ENCODE peak calls at places on chromosome 12, in four cellular contexts. F is IMR-90, W is K562, B is GM12878. P is an unnamed sample.

GRCh38 chr12:100473716-100474150 is at the start of gene NR1H4:
- DNase-seq in F (peak; percentile 73), W (no peak), B (no peak), P (no peak)

GRCh38 chr12:1919284-1919683 is 832 bp upstream of the CACNA2D4 start:
- DNase-seq in F (no peak), W (peak; percentile 1), B (no peak), P (no peak)

GRCh38 chr12:125314051-125314882 is 249.0 kb downstream of the AACS start:
- DNase-seq in F (no peak), W (no peak), B (no peak), P (no peak)

GRCh38 chr12:52380271-52380694 is 5.2 kb downstream of the KRT84 start:
- DNase-seq in F (no peak), W (peak; percentile 18), B (no peak), P (peak; percentile 67)

GRCh38 chr12:3752096-3752709 is 706 bp downstream of the CRACR2A start:
- DNase-seq in F (no peak), W (peak; percentile 51), B (peak; percentile 45), P (peak; percentile 33)

GRCh38 chr12:131321988-131322387 is 368.3 kb downstream of the ADGRD1 start:
- DNase-seq in F (no peak), W (no peak), B (no peak), P (no peak)

GRCh38 chr12:95942106-95942531 is 295 bp downstream of the CCDC38 start:
- DNase-seq in F (no peak), W (no peak), B (no peak), P (no peak)

GRCh38 chr12:65663648-65664047 is 160.6 kb upstream of the HMGA2 start:
- DNase-seq in F (peak; percentile 64), W (no peak), B (no peak), P (no peak)

GRCh38 chr12:105920161-105920684 is 218.5 kb downstream of the NUAK1 start:
- DNase-seq in F (no peak), W (no peak), B (no peak), P (no peak)

DNA sequence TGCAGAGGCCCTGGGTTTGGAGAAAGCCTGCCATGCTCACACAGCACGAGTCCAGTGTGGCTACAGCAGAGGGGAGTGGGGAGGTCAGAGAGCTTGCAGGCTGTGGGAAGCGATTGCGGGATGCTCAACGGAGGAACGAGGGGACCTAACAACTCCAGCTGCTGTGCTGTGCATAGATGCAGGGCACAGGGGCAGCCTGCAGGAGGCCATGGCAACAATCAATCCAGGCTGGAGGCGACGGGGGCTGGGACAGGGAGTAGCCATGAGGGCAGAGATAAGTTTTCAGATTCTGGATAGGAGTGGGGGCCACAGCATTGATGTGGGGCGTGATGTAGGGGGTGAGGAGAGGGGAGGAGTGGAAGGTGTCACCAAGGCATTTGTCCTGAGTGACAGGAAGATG is 20.6 kb downstream of the FAIM2 start:
- DNase-seq in F (no peak), W (no peak), B (no peak), P (no peak)
- TF ChIP-seq CHD1 in F (no peak), W (no peak), B (no peak), P (no peak)

GRCh38 chr12:132423251-132424117 is 66.5 kb upstream of the FBRSL1 start:
- DNase-seq in F (no peak), W (peak; percentile 78), B (no peak), P (no peak)
- TF ChIP-seq CHD1 in F (no peak), W (no peak), B (no peak), P (no peak)

GRCh38 chr12:22935501-22935900 is 310.5 kb downstream of the ETNK1 start:
- DNase-seq in F (no peak), W (no peak), B (no peak), P (no peak)
- TF ChIP-seq CHD1 in F (no peak), W (no peak), B (no peak), P (no peak)

DNA sequence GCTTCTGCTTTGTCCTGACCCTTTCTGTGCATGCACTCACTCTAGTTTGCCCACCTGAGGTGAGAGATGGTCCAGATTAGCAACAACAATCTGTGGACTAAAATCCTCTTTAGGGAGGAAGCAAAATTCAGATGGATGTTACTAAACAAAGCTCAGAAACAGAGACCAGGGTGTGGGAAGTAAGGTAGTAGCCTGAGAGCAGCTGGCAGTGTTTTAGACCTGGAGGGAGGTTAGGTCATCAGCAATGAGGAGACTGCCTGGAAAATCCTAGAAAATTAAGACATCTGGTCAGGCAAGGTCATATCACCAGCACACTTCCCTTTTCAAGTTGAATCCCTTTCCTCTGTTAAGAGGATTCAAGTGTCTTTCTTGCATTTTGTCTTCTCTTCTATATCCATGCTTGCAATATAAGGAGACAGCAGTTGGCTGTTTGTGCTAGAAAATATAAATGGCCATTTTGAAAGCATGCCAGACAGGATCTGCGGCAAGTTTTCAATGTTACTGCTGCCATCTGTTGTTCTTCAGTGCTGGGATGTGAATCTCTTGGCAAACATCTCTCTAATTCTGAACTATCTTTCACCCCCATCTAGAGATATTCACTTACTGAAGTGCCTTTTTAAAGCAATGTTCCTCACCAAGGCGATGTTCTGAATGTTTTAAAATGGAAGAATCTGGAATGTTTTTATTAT is 266.4 kb downstream of the NAV3 start:
- DNase-seq in F (peak; percentile 69), W (no peak), B (no peak), P (no peak)
- TF ChIP-seq CHD1 in F (no peak), W (no peak), B (no peak), P (no peak)

GRCh38 chr12:111330800-111331752 is 37.8 kb downstream of the PHETA1 start:
- DNase-seq in F (peak; percentile 24), W (peak; percentile 57), B (no peak), P (no peak)
- TF ChIP-seq CHD1 in F (no peak), W (no peak), B (no peak), P (no peak)

GRCh38 chr12:54444202-54444601 is 25.1 kb upstream of the ITGA5 start:
- DNase-seq in F (no peak), W (no peak), B (no peak), P (no peak)

GRCh38 chr12:54439096-54439495 is 20.0 kb upstream of the ITGA5 start:
- DNase-seq in F (no peak), W (no peak), B (no peak), P (no peak)

GRCh38 chr12:54439521-54440255 is 20.6 kb upstream of the ITGA5 start:
- DNase-seq in F (peak; percentile 86), W (peak; percentile 72), B (no peak), P (no peak)

GRCh38 chr12:54443446-54443845 is 24.4 kb upstream of the ITGA5 start:
- DNase-seq in F (no peak), W (no peak), B (no peak), P (no peak)

GRCh38 chr12:54442071-54442470 is 23.0 kb upstream of the ITGA5 start:
- DNase-seq in F (no peak), W (no peak), B (no peak), P (no peak)
- TF ChIP-seq CHD1 in F (no peak), W (no peak), B (no peak), P (no peak)

P was measured in H1.